ENCODE peak calls at places on chromosomes 1 and 21, in eight cellular contexts. One of them, this sample, is unnamed.

GRCh38 chr1:86205741-86206140 is 49.2 kb upstream of the COL24A1 start:
- DNase-seq in lung microvascular endothelial cell: no peak
- DNase-seq in activated CD8-positive, alpha-beta memory T cell treated with anti-CD3 and anti-CD28 coated beads for 4 hours: no peak
- DNase-seq in stimulated activated CD4-positive, alpha-beta T cell treated with anti-CD3 and anti-CD28 coated beads, Interleukin-2, amount 100 ng/mL, for 48 hours: no peak
- DNase-seq in right cardiac atrium: no peak
- DNase-seq in ecto neural progenitor cell: no peak
- DNase-seq in neural crest cell: no peak
- DNase-seq in heart left ventricle: no peak
- DNase-seq in this sample: no peak

GRCh38 chr1:55284856-55285255 is 69.7 kb upstream of the USP24 start:
- DNase-seq in lung microvascular endothelial cell: peak; percentile 56
- DNase-seq in activated CD8-positive, alpha-beta memory T cell treated with anti-CD3 and anti-CD28 coated beads for 4 hours: no peak
- DNase-seq in stimulated activated CD4-positive, alpha-beta T cell treated with anti-CD3 and anti-CD28 coated beads, Interleukin-2, amount 100 ng/mL, for 48 hours: no peak
- DNase-seq in right cardiac atrium: peak; percentile 57
- DNase-seq in ecto neural progenitor cell: no peak
- DNase-seq in neural crest cell: no peak
- DNase-seq in heart left ventricle: no peak
- DNase-seq in this sample: no peak

GRCh38 chr1:43994071-43994470 is 2.7 kb downstream of the CCDC24 start:
- DNase-seq in lung microvascular endothelial cell: no peak
- DNase-seq in activated CD8-positive, alpha-beta memory T cell treated with anti-CD3 and anti-CD28 coated beads for 4 hours: no peak
- DNase-seq in stimulated activated CD4-positive, alpha-beta T cell treated with anti-CD3 and anti-CD28 coated beads, Interleukin-2, amount 100 ng/mL, for 48 hours: no peak
- DNase-seq in right cardiac atrium: peak; percentile 22
- DNase-seq in ecto neural progenitor cell: no peak
- DNase-seq in neural crest cell: no peak
- DNase-seq in heart left ventricle: no peak
- DNase-seq in this sample: no peak

GRCh38 chr21:25186278-25186677 is 421.0 kb downstream of the MRPL39 start:
- DNase-seq in lung microvascular endothelial cell: no peak
- DNase-seq in activated CD8-positive, alpha-beta memory T cell treated with anti-CD3 and anti-CD28 coated beads for 4 hours: no peak
- DNase-seq in stimulated activated CD4-positive, alpha-beta T cell treated with anti-CD3 and anti-CD28 coated beads, Interleukin-2, amount 100 ng/mL, for 48 hours: no peak
- DNase-seq in right cardiac atrium: no peak
- DNase-seq in ecto neural progenitor cell: no peak
- DNase-seq in neural crest cell: no peak
- DNase-seq in heart left ventricle: no peak
- DNase-seq in this sample: no peak

GRCh38 chr1:248348475-248348874 is at the start of gene OR14C36:
- DNase-seq in lung microvascular endothelial cell: no peak
- DNase-seq in activated CD8-positive, alpha-beta memory T cell treated with anti-CD3 and anti-CD28 coated beads for 4 hours: no peak
- DNase-seq in stimulated activated CD4-positive, alpha-beta T cell treated with anti-CD3 and anti-CD28 coated beads, Interleukin-2, amount 100 ng/mL, for 48 hours: no peak
- DNase-seq in right cardiac atrium: no peak
- DNase-seq in ecto neural progenitor cell: no peak
- DNase-seq in neural crest cell: no peak
- DNase-seq in heart left ventricle: no peak
- DNase-seq in this sample: no peak

GRCh38 chr1:229857585-229857984 is 209.5 kb upstream of the GALNT2 start:
- DNase-seq in lung microvascular endothelial cell: no peak
- DNase-seq in activated CD8-positive, alpha-beta memory T cell treated with anti-CD3 and anti-CD28 coated beads for 4 hours: no peak
- DNase-seq in stimulated activated CD4-positive, alpha-beta T cell treated with anti-CD3 and anti-CD28 coated beads, Interleukin-2, amount 100 ng/mL, for 48 hours: no peak
- DNase-seq in right cardiac atrium: no peak
- DNase-seq in ecto neural progenitor cell: no peak
- DNase-seq in neural crest cell: no peak
- DNase-seq in heart left ventricle: no peak
- DNase-seq in this sample: no peak

GRCh38 chr1:247885011-247885410 is 10.4 kb upstream of the OR2W3 start:
- DNase-seq in lung microvascular endothelial cell: no peak
- DNase-seq in activated CD8-positive, alpha-beta memory T cell treated with anti-CD3 and anti-CD28 coated beads for 4 hours: no peak
- DNase-seq in stimulated activated CD4-positive, alpha-beta T cell treated with anti-CD3 and anti-CD28 coated beads, Interleukin-2, amount 100 ng/mL, for 48 hours: no peak
- DNase-seq in right cardiac atrium: no peak
- DNase-seq in ecto neural progenitor cell: no peak
- DNase-seq in neural crest cell: no peak
- DNase-seq in heart left ventricle: no peak
- DNase-seq in this sample: no peak

GRCh38 chr1:173827611-173828010 is 2.9 kb upstream of the CENPL start:
- DNase-seq in lung microvascular endothelial cell: no peak
- DNase-seq in activated CD8-positive, alpha-beta memory T cell treated with anti-CD3 and anti-CD28 coated beads for 4 hours: no peak
- DNase-seq in stimulated activated CD4-positive, alpha-beta T cell treated with anti-CD3 and anti-CD28 coated beads, Interleukin-2, amount 100 ng/mL, for 48 hours: no peak
- DNase-seq in right cardiac atrium: no peak
- DNase-seq in ecto neural progenitor cell: no peak
- DNase-seq in neural crest cell: no peak
- DNase-seq in heart left ventricle: no peak
- DNase-seq in this sample: no peak

GRCh38 chr1:185096531-185096930 is 51.2 kb downstream of the RNF2 start:
- DNase-seq in lung microvascular endothelial cell: peak; percentile 71
- DNase-seq in activated CD8-positive, alpha-beta memory T cell treated with anti-CD3 and anti-CD28 coated beads for 4 hours: no peak
- DNase-seq in stimulated activated CD4-positive, alpha-beta T cell treated with anti-CD3 and anti-CD28 coated beads, Interleukin-2, amount 100 ng/mL, for 48 hours: no peak
- DNase-seq in right cardiac atrium: no peak
- DNase-seq in ecto neural progenitor cell: no peak
- DNase-seq in neural crest cell: no peak
- DNase-seq in heart left ventricle: no peak
- DNase-seq in this sample: no peak

GRCh38 chr1:159594581-159594980 is 7.0 kb downstream of the APCS start:
- DNase-seq in lung microvascular endothelial cell: no peak
- DNase-seq in activated CD8-positive, alpha-beta memory T cell treated with anti-CD3 and anti-CD28 coated beads for 4 hours: no peak
- DNase-seq in stimulated activated CD4-positive, alpha-beta T cell treated with anti-CD3 and anti-CD28 coated beads, Interleukin-2, amount 100 ng/mL, for 48 hours: no peak
- DNase-seq in right cardiac atrium: no peak
- DNase-seq in ecto neural progenitor cell: no peak
- DNase-seq in neural crest cell: no peak
- DNase-seq in heart left ventricle: no peak
- DNase-seq in this sample: no peak

GRCh38 chr1:238399558-238399957 is 508.8 kb upstream of the ZP4 start:
- DNase-seq in lung microvascular endothelial cell: no peak
- DNase-seq in activated CD8-positive, alpha-beta memory T cell treated with anti-CD3 and anti-CD28 coated beads for 4 hours: no peak
- DNase-seq in stimulated activated CD4-positive, alpha-beta T cell treated with anti-CD3 and anti-CD28 coated beads, Interleukin-2, amount 100 ng/mL, for 48 hours: no peak
- DNase-seq in right cardiac atrium: no peak
- DNase-seq in ecto neural progenitor cell: no peak
- DNase-seq in neural crest cell: no peak
- DNase-seq in heart left ventricle: no peak
- DNase-seq in this sample: no peak